ENCODE peak calls at places on chromosomes 12 and 14, in four cellular contexts. F, Z, C and Q are unnamed samples.
A peak's percentile ranks its signal among the peaks of the same experiment; 100 is the strongest.

GRCh38 chr12:109309441-109310246 is 560 bp upstream of the FOXN4 start:
- DNase-seq in F (no peak), Z (no peak), C (no peak), Q (no peak)

GRCh38 chr14:58738876-58739275 is 101.1 kb downstream of the DACT1 start:
- DNase-seq in F (no peak), Z (no peak), C (no peak), Q (no peak)

GRCh38 chr12:74264692-74265091 is 272.9 kb upstream of the ATXN7L3B start:
- DNase-seq in F (no peak), Z (no peak), C (no peak), Q (no peak)

GRCh38 chr14:102822311-102822863 is 45.1 kb downstream of the TRAF3 start:
- DNase-seq in F (no peak), Z (no peak), C (no peak), Q (no peak)

GRCh38 chr12:79420146-79420618 is 270.6 kb downstream of the PAWR start:
- DNase-seq in F (peak; percentile 73), Z (no peak), C (no peak), Q (peak; percentile 38)

GRCh38 chr14:48023881-48024280 is 348.5 kb upstream of the MDGA2 start:
- DNase-seq in F (no peak), Z (no peak), C (no peak), Q (no peak)

GRCh38 chr14:77616133-77616453 is 344 bp downstream of the SPTLC2 start:
- DNase-seq in F (no peak), Z (no peak), C (no peak), Q (peak; percentile 21)

GRCh38 chr12:57097554-57097835 is 8.6 kb downstream of the NAB2 start:
- DNase-seq in F (no peak), Z (no peak), C (peak; percentile 59), Q (no peak)

GRCh38 chr14:99271951-99272668 is at the start of gene BCL11B:
- DNase-seq in F (peak; percentile 84), Z (peak; percentile 24), C (peak; percentile 56), Q (peak; percentile 93)

GRCh38 chr14:101723061-101723595 is 38.4 kb upstream of the PPP2R5C start:
- DNase-seq in F (no peak), Z (no peak), C (no peak), Q (no peak)

GRCh38 chr14:67446371-67447032 is 34.5 kb upstream of the PLEK2 start:
- DNase-seq in F (no peak), Z (no peak), C (no peak), Q (no peak)

GRCh38 chr14:76326918-76327689 is 48.8 kb upstream of the ESRRB start:
- DNase-seq in F (no peak), Z (no peak), C (no peak), Q (no peak)

GRCh38 chr12:121438207-121438606 is 38.3 kb downstream of the RNF34 start:
- DNase-seq in F (no peak), Z (no peak), C (no peak), Q (no peak)

GRCh38 chr14:21902561-21903199 is 229.1 kb upstream of the OR4E1 start:
- DNase-seq in F (no peak), Z (no peak), C (no peak), Q (peak; percentile 17)

GRCh38 chr14:38350102-38350501 is 94.2 kb upstream of the CLEC14A start:
- DNase-seq in F (no peak), Z (no peak), C (no peak), Q (no peak)

GRCh38 chr12:42704810-42705401 is 115.4 kb upstream of the PRICKLE1 start:
- DNase-seq in F (no peak), Z (no peak), C (no peak), Q (no peak)

GRCh38 chr14:69711065-69711464 is 55.9 kb upstream of the SRSF5 start:
- DNase-seq in F (no peak), Z (no peak), C (no peak), Q (no peak)

GRCh38 chr14:92863281-92863680 is 59.7 kb upstream of the CHGA start:
- DNase-seq in F (no peak), Z (no peak), C (no peak), Q (no peak)

GRCh38 chr12:50188280-50188781 is 21.2 kb upstream of the CERS5 start:
- DNase-seq in F (peak; percentile 93), Z (no peak), C (no peak), Q (no peak)

GRCh38 chr12:88559772-88560171 is 20.5 kb downstream of the KITLG start:
- DNase-seq in F (no peak), Z (no peak), C (no peak), Q (no peak)

GRCh38 chr12:6292606-6293005 is 17.9 kb upstream of the PLEKHG6 start:
- DNase-seq in F (peak; percentile 43), Z (no peak), C (no peak), Q (no peak)

GRCh38 chr12:22474970-22475720 is 69.2 kb downstream of the C2CD5 start:
- DNase-seq in F (no peak), Z (no peak), C (no peak), Q (no peak)

GRCh38 chr12:64665506-64665905 is 55.2 kb downstream of the RASSF3 start:
- DNase-seq in F (no peak), Z (peak; percentile 62), C (no peak), Q (no peak)

GRCh38 chr12:94570161-94570560 is 80.2 kb downstream of the TMCC3 start:
- DNase-seq in F (no peak), Z (no peak), C (no peak), Q (no peak)

GRCh38 chr14:87899228-87899627 is 93.8 kb downstream of the GALC start:
- DNase-seq in F (no peak), Z (no peak), C (no peak), Q (no peak)

GRCh38 chr12:104586325-104587048 is 129.7 kb downstream of the CHST11 start:
- DNase-seq in F (no peak), Z (no peak), C (no peak), Q (no peak)

GRCh38 chr14:51004352-51004800 is 60.1 kb upstream of the PYGL start:
- DNase-seq in F (no peak), Z (no peak), C (no peak), Q (peak; percentile 73)

GRCh38 chr12:102811125-102811737 is 105.8 kb downstream of the PAH start:
- DNase-seq in F (peak; percentile 18), Z (no peak), C (peak; percentile 57), Q (peak; percentile 51)

GRCh38 chr12:66467932-66468331 is 165.6 kb downstream of the HELB start:
- DNase-seq in F (no peak), Z (no peak), C (peak; percentile 10), Q (no peak)

GRCh38 chr14:102150083-102150482 is 10.4 kb downstream of the WDR20 start:
- DNase-seq in F (no peak), Z (no peak), C (no peak), Q (no peak)

GRCh38 chr12:121990692-121991603 is 30.7 kb upstream of the BCL7A start:
- DNase-seq in F (no peak), Z (peak; percentile 86), C (no peak), Q (no peak)

GRCh38 chr12:55972045-55972843 is 1.6 kb upstream of the RAB5B start:
- DNase-seq in F (peak; percentile 60), Z (no peak), C (peak; percentile 48), Q (no peak)

GRCh38 chr14:28778718-28779117 is 12.1 kb downstream of the FOXG1 start:
- DNase-seq in F (no peak), Z (no peak), C (no peak), Q (no peak)

DNA sequence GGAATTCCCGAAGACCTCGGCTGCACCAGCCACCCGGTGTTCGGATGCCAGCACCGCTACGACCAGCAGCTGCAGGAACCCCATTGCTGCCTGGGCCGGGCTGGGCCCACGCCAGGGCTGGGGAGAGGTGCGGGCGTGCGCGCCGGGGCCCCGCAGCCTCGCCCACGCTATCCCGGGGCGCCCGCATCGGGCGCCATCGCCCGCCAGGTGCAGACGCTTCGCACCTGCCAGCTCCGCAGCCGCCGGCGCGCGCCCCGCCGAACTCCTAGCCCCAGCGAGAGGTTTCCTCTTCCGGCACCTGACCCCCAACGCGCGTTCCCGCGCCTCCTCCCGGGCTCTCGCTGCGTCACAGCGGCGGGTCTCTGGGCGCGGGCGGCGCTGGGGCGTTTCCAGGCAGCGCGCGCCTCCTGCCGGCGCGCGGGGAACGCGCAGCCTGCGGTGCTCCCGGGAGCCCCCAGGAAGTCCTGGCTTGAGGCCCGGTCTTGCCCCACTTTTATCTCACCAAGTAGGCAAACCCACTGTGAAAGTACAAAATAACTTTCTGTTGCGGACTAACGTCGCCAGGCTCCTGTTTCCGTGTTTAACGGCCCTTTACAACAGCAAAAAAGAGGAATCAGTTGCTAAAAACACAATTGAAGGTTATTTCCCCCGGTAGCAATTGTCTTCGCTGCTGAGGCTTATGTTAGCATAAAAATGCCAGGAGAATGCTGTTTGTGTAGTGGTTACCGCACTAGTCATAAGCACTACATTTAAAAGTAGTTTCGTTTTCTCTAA is at the start of gene TM7SF3:
- DNase-seq in F (peak; percentile 83), Z (peak; percentile 81), C (peak; percentile 96), Q (peak; percentile 89)
- TF ChIP-seq CHD4 in F (no peak), Z (no peak), C (no peak), Q (no peak)

DNA sequence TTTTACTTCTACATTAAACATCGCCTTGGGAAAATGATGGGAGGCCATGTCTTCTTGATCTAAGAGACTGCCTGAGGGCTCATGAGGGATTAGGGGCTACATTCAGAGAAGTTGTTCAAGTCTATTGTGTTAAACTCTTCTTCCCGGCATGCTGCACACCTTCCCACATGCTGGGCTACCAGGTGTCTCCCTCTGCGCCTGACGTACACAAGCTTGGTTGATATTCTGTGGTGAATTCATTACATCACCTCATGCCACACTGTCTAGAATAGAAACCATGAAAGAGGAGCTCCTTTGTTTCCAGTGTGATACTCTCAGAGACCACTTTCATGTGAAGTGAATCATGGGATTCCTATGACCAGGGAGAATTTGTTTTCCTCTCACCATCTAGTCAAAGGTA is 1422.3 kb downstream of the AACS start:
- DNase-seq in F (no peak), Z (no peak), C (no peak), Q (no peak)
- TF ChIP-seq USF2 in F (no peak), Z (no peak), C (no peak), Q (no peak)

GRCh38 chr12:28144059-28144458 is 46.2 kb upstream of the CCDC91 start:
- DNase-seq in F (no peak), Z (no peak), C (peak; percentile 60), Q (no peak)

GRCh38 chr12:28144532-28144931 is 45.7 kb upstream of the CCDC91 start:
- DNase-seq in F (no peak), Z (no peak), C (no peak), Q (no peak)

GRCh38 chr12:28145211-28145610 is 45.0 kb upstream of the CCDC91 start:
- DNase-seq in F (no peak), Z (no peak), C (no peak), Q (no peak)

DNA sequence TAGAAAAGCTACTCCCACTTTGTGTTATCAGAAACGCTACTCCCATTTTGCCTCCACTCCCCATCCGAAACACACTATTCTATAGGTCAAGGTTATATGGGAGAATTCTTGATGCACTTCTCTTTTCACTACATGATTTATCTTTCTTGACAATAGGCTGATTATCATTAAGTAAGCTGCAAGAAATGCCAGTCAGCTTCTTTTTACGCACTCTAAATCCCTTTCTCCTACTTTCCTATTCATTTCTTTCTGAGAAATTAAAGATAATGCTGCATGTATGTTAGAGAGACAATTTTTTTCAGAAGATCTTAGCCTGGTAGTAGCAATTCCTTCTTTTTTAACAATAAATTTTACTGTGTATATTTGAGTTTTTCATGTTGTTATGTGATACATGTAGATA is 41.0 kb upstream of the CCDC91 start:
- DNase-seq in F (no peak), Z (no peak), C (no peak), Q (no peak)
- TF ChIP-seq KDM1A in F (no peak), Z (no peak), C (no peak), Q (no peak)

DNA sequence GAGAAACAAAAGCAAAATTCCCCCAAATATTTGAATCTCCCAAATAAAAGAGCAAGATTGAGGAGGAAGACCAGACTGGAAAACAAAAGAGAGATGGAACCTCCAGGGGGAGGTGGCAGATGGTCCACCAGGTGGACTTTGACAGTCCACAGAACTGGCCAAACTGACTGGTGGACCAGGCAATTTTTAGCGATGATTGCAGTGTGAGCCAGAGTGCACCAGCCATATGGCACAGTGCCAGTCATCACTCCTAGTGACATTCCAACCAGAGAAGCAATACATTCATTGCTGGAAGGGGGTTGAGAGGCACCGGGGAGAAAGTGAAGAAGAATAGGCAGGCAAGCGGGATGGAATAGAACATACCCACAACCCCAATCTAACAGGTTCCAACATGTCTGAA is 182.9 kb downstream of the EXOC5 start:
- DNase-seq in F (no peak), Z (no peak), C (no peak), Q (no peak)
- TF ChIP-seq CHD4 in F (no peak), Z (no peak), C (no peak), Q (no peak)